ENCODE peak calls at places on chromosomes 12 and 14, in six cellular contexts. O, U, X, E, G and H are unnamed samples.

GRCh38 chr14:71856199-71856919 is 75.9 kb upstream of the RGS6 start:
- DNase-seq in O (no peak), U (peak), X (no peak), E (no peak), G (no peak), H (no peak)

GRCh38 chr12:77122661-77123060 is 57.3 kb upstream of the E2F7 start:
- DNase-seq in O (no peak), U (no peak), X (no peak), E (no peak), G (no peak), H (no peak)

GRCh38 chr14:54344445-54344844 is 52.4 kb upstream of the CDKN3 start:
- DNase-seq in O (no peak), U (no peak), X (no peak), E (no peak), G (peak), H (no peak)

GRCh38 chr14:87615822-87616679 is 376.9 kb downstream of the GALC start:
- DNase-seq in O (peak), U (peak), X (peak), E (peak), G (peak), H (no peak)

GRCh38 chr12:117587646-117588287 is 226.3 kb upstream of the NOS1 start:
- DNase-seq in O (peak), U (peak), X (peak), E (peak), G (no peak), H (no peak)

GRCh38 chr12:41058266-41058665 is 129.9 kb upstream of the PDZRN4 start:
- DNase-seq in O (no peak), U (no peak), X (no peak), E (no peak), G (no peak), H (no peak)

GRCh38 chr12:50533203-50533584 is 28.4 kb downstream of the DIP2B start:
- DNase-seq in O (no peak), U (no peak), X (no peak), E (no peak), G (peak), H (no peak)

GRCh38 chr14:102926104-102926503 is 3.6 kb downstream of the AMN start:
- DNase-seq in O (no peak), U (no peak), X (no peak), E (no peak), G (no peak), H (no peak)

GRCh38 chr12:42474391-42474790 is 115.2 kb downstream of the PRICKLE1 start:
- DNase-seq in O (no peak), U (no peak), X (no peak), E (no peak), G (peak), H (no peak)

GRCh38 chr14:50044040-50044651 is 72.2 kb downstream of the VCPKMT start:
- DNase-seq in O (no peak), U (no peak), X (no peak), E (no peak), G (no peak), H (no peak)

GRCh38 chr12:42935090-42935489 is 345.5 kb upstream of the PRICKLE1 start:
- DNase-seq in O (no peak), U (no peak), X (no peak), E (no peak), G (no peak), H (no peak)